ENCODE peak calls at places on chromosomes 7 and 10, in four cellular contexts. K is K562, Q is HL-60, T is GM12878. A is an unnamed sample.
A peak's percentile ranks its signal among the peaks of the same experiment; 100 is the strongest.

GRCh38 chr10:45008524-45009161 is 7.9 kb downstream of the ZNF22 start:
- DNase-seq in T (peak; percentile 35), K (peak; percentile 70), Q (peak; percentile 72), A (no peak)

GRCh38 chr10:106399112-106399511 is 765.4 kb downstream of the SORCS1 start:
- DNase-seq in K (no peak), Q (no peak), T (no peak), A (no peak)

GRCh38 chr7:31648288-31648687 is 38.7 kb upstream of the PPP1R17 start:
- DNase-seq in Q (no peak), T (no peak), K (no peak), A (no peak)

GRCh38 chr7:134515569-134516468 is 11.5 kb upstream of the AKR1B10 start:
- DNase-seq in T (no peak), Q (no peak), K (no peak), A (no peak)

GRCh38 chr7:134374291-134374690 is 57.6 kb upstream of the SLC35B4 start:
- DNase-seq in K (no peak), T (no peak), Q (no peak), A (no peak)

GRCh38 chr7:141023305-141023704 is 8.6 kb upstream of the MRPS33 start:
- DNase-seq in Q (no peak), K (no peak), T (no peak), A (no peak)

GRCh38 chr10:29140991-29141390 is 147.9 kb upstream of the LYZL1 start:
- DNase-seq in K (no peak), Q (no peak), T (no peak), A (no peak)

GRCh38 chr7:125061776-125062397 is 132.3 kb upstream of the POT1 start:
- DNase-seq in Q (no peak), K (no peak), T (no peak), A (no peak)

GRCh38 chr10:132663666-132664365 is 122.1 kb downstream of the NKX6-2 start:
- DNase-seq in T (no peak), Q (no peak), K (no peak), A (no peak)

GRCh38 chr10:3829193-3830050 is 44.4 kb upstream of the KLF6 start:
- DNase-seq in K (no peak), Q (no peak), T (no peak), A (no peak)

GRCh38 chr10:29113251-29113945 is 175.5 kb upstream of the LYZL1 start:
- DNase-seq in Q (no peak), K (no peak), T (no peak), A (no peak)

GRCh38 chr10:93061594-93062498 is 1.2 kb downstream of the CYP26C1 start:
- DNase-seq in Q (no peak), K (no peak), T (no peak), A (no peak)

GRCh38 chr10:131180941-131181855 is 130.3 kb downstream of the TCERG1L start:
- DNase-seq in K (no peak), T (no peak), Q (no peak), A (no peak)

GRCh38 chr10:13253726-13254125 is 19.6 kb upstream of the UCMA start:
- DNase-seq in K (no peak), Q (no peak), T (no peak), A (no peak)

GRCh38 chr10:323651-324293 is 188.5 kb downstream of the ZMYND11 start:
- DNase-seq in K (no peak), Q (peak; percentile 48), T (peak; percentile 65), A (peak; percentile 69)

GRCh38 chr7:77328669-77329068 is 87.5 kb downstream of the GSAP start:
- DNase-seq in K (no peak), T (no peak), Q (no peak), A (no peak)

GRCh38 chr10:683448-684071 is 5.9 kb downstream of the DIP2C start:
- DNase-seq in Q (no peak), K (no peak), T (no peak), A (no peak)

GRCh38 chr10:74754397-74754796 is 72.0 kb upstream of the KAT6B start:
- DNase-seq in K (no peak), Q (no peak), T (no peak), A (no peak)

GRCh38 chr7:112060625-112061024 is 145.6 kb downstream of the DOCK4 start:
- DNase-seq in Q (no peak), T (no peak), K (no peak), A (no peak)

GRCh38 chr7:23893942-23894890 is 184.2 kb downstream of the STK31 start:
- DNase-seq in K (no peak), Q (peak; percentile 23), T (peak; percentile 24), A (no peak)

GRCh38 chr7:45457591-45457990 is 116.6 kb upstream of the ADCY1 start:
- DNase-seq in K (no peak), T (no peak), Q (no peak), A (no peak)

GRCh38 chr10:50508315-50509051 is 115.3 kb downstream of the SGMS1 start:
- DNase-seq in Q (no peak), K (no peak), T (peak; percentile 99), A (peak; percentile 30)

DNA sequence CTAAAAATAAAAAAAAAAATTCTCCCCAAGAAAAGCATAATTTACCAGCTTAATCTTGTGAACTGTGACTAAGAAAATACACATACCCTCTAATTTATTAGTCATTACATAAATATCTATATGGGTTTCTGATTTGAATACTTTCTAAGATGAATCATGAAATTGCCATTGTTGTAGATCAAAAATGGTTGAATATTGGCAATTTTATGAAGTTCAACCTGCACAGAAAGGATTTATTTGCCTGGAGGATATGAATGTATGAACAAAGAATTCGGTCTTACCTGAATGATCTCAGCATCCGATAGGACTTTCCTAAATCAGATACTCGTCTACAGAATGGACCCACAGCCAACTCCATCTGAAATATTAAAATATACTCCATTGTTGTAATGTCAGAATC is 61.5 kb downstream of the HBP1 start:
- DNase-seq in Q (no peak), T (no peak), K (no peak), A (no peak)
- TF ChIP-seq SPI1 in Q (no peak), T (no peak), K (no peak), A (no peak)

DNA sequence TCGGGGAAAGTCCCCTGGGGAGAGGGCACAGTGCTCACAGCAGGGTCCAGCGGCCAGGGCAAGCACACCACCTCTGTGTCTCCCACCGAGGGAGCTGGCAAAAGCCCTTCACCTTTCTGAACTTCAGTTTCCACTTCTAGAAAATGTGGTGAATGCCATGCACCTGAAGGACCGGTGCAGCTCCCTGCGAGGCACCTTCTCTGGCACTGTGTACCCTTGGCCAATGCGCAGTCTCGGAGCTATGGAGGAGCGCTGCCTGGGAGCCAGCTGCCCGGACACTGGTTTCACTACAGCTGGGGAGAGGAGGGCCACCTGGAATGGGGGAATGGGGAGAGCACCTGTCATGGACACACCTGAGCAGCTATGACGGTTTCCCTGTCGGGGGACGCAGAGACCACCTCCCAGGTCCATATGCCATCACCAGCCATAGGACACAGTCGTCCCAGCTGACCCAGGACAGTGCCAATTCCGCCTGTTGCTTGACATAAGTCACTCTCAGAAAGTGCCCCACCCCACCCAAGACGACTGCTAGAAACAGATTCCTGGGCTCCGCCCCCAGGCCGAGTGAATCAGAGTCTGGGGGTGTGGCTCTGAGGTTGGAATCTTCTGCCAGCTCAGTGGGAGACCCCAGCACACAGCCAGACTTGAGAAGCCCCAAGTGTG is 16.8 kb downstream of the RASGEF1A start:
- DNase-seq in T (no peak), K (no peak), Q (no peak), A (no peak)
- TF ChIP-seq SPI1 in T (no peak), K (no peak), Q (no peak), A (no peak)

GRCh38 chr7:149821191-149822148 is 16.7 kb upstream of the ZNF862 start:
- DNase-seq in T (no peak), Q (no peak), K (no peak), A (no peak)
- TF ChIP-seq SPI1 in T (no peak), Q (no peak), K (no peak), A (no peak)

GRCh38 chr7:163971-164881 is 28.1 kb upstream of the FAM20C start:
- DNase-seq in Q (peak; percentile 56), T (no peak), K (no peak), A (no peak)
- TF ChIP-seq SPI1 in Q (no peak), T (no peak), K (no peak), A (no peak)

DNA sequence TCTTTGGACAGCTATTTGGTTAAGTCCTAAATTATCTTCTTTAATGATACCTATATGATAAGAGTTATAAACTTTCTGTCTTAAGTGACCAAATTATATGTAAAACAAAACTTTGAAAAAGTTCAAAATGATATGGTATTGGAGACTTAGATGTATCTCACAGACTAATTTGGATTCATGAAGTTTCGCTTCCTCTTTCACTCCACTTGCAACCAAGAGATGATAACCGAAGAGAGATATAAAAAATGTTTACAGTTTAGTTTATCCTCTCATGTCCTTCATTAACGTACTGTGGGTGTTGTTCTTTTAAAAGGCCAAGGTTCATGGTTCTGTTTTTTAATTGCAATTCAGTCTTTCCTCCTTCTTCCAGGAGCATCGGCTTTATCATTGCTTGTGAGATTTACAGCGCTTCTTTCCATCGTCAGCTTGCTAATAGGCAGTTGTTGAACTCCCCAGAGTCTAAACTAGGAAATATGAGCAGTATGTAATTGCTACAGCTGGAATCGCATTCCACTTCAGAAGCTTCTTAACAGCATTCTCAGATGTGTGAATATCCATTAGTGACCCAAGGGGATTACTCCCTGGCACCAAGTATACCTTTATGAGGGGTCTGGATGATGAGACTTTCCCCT is 75.9 kb upstream of the HGF start:
- DNase-seq in Q (peak; percentile 24), T (peak; percentile 37), K (no peak), A (no peak)
- TF ChIP-seq SPI1 in Q (peak; percentile 60), T (peak; percentile 95), K (no peak), A (peak; percentile 90)

GRCh38 chr10:58930497-58930896 is 245.9 kb upstream of the PHYHIPL start:
- DNase-seq in K (no peak), Q (no peak), T (no peak), A (no peak)
- TF ChIP-seq SPI1 in K (no peak), Q (no peak), T (no peak), A (no peak)

GRCh38 chr7:891805-892204 is 15.5 kb downstream of the GET4 start:
- DNase-seq in T (no peak), Q (no peak), K (no peak), A (no peak)
- TF ChIP-seq SPI1 in T (no peak), Q (no peak), K (no peak), A (no peak)

GRCh38 chr10:17742918-17743317 is 9.1 kb upstream of the TMEM236 start:
- DNase-seq in K (peak; percentile 56), T (no peak), Q (peak; percentile 23), A (no peak)
- TF ChIP-seq SPI1 in K (no peak), T (no peak), Q (no peak), A (no peak)

GRCh38 chr7:7695418-7695817 is 23.0 kb downstream of the RPA3 start:
- DNase-seq in Q (no peak), T (no peak), K (no peak), A (no peak)

GRCh38 chr7:7694542-7694941 is 23.9 kb downstream of the RPA3 start:
- DNase-seq in K (no peak), T (no peak), Q (no peak), A (no peak)

GRCh38 chr7:7688956-7689355 is 29.5 kb downstream of the RPA3 start:
- DNase-seq in Q (no peak), K (no peak), T (no peak), A (no peak)

GRCh38 chr7:7696458-7697119 is 21.8 kb downstream of the RPA3 start:
- DNase-seq in Q (no peak), T (no peak), K (no peak), A (no peak)

DNA sequence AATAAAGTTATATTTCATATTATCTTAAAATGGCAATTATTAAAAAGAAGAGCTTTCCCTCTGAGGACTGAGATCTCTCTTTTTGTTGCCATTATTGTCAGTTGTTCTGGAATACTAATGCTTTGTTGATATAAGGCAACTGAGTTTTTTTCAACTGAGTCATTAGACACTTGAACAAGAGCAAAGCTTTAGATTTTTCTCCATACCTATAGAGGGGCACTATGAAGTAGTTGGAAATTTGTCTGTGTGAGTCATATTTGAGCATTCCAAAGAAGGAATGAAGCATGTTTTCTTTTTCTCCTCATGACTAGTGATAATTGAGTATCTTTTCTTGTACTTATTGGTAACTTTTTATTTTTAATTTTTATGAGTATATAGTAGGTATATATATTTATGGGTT is 24.5 kb downstream of the RPA3 start:
- DNase-seq in T (no peak), K (no peak), Q (no peak), A (no peak)
- TF ChIP-seq SPI1 in T (no peak), K (no peak), Q (no peak), A (no peak)